ENCODE peak calls at places on chromosome 15, in eight cellular contexts. K is EL; O is heart right ventricle; R is HuH-7.5; Y is kidney tubule cell; M is Peyer's patch; V is activated effector memory CD4-positive, alpha-beta T cell treated with anti-CD3 and anti-CD28 coated beads, Interleukin-2, amount 50 U/mL, for 16 hours; N is H1. L is an unnamed sample.

GRCh38 chr15:88161636-88162035 is 94.9 kb downstream of the NTRK3 start:
- DNase-seq in K (no peak), V (no peak), Y (no peak), O (no peak), N (no peak), M (no peak), R (no peak), L (no peak)

GRCh38 chr15:70797464-70797863 is 34.1 kb upstream of the UACA start:
- DNase-seq in V (no peak), N (no peak), Y (peak), O (no peak), K (no peak), R (no peak), M (no peak), L (no peak)

GRCh38 chr15:82995076-82995475 is 9.1 kb downstream of the RAMAC start:
- DNase-seq in V (no peak), Y (no peak), O (no peak), R (no peak), M (no peak), K (no peak), N (no peak), L (no peak)

GRCh38 chr15:38814891-38815290 is 250.3 kb upstream of the RASGRP1 start:
- DNase-seq in M (no peak), V (no peak), Y (no peak), N (no peak), R (no peak), K (no peak), O (no peak), L (no peak)

GRCh38 chr15:39248204-39248603 is 332.7 kb upstream of the THBS1 start:
- DNase-seq in N (no peak), M (no peak), Y (peak), V (no peak), R (no peak), K (peak), O (peak), L (peak)

GRCh38 chr15:70501849-70502248 is 261.5 kb downstream of the UACA start:
- DNase-seq in Y (no peak), M (no peak), R (no peak), N (no peak), O (no peak), V (no peak), K (no peak), L (no peak)

GRCh38 chr15:36330598-36330997 is 248.8 kb upstream of the CDIN1 start:
- DNase-seq in O (no peak), N (no peak), Y (no peak), R (no peak), V (no peak), M (no peak), K (no peak), L (peak)

GRCh38 chr15:42053010-42053409 is 32.2 kb upstream of the PLA2G4E start:
- DNase-seq in M (no peak), Y (no peak), N (peak), K (no peak), O (no peak), R (no peak), V (no peak), L (no peak)

GRCh38 chr15:35657679-35658201 is 111.8 kb upstream of the DPH6 start:
- DNase-seq in K (peak), N (no peak), R (no peak), O (no peak), V (no peak), M (no peak), Y (peak), L (peak)

GRCh38 chr15:65641723-65642475 is 20.2 kb downstream of the SLC24A1 start:
- DNase-seq in Y (no peak), N (no peak), M (no peak), V (no peak), K (no peak), O (no peak), R (no peak), L (no peak)

GRCh38 chr15:62578960-62579359 is 413.9 kb upstream of the C2CD4B start:
- DNase-seq in V (no peak), O (no peak), Y (no peak), R (no peak), M (no peak), K (no peak), N (no peak), L (no peak)